ENCODE peak calls at places on chromosome X, in nine cellular contexts. X is OCI-LY7, P is lung, W is Panc1, I is dorsolateral prefrontal cortex, K is astrocyte, A is GM12865, B is pancreas, R is WTC11. M is an unnamed sample.
A peak's percentile ranks its signal among the peaks of the same experiment; 100 is the strongest.

GRCh38 chrX:134949271-134949670 is 41.5 kb upstream of the SMIM10 start:
- DNase-seq in A (no peak), K (peak; percentile 45), B (no peak), X (no peak), R (no peak), I (no peak), W (no peak), P (no peak), M (no peak)

GRCh38 chrX:130081421-130082045 is 28.8 kb downstream of the ELF4 start:
- DNase-seq in A (no peak), P (no peak), I (no peak), X (no peak), K (no peak), R (no peak), B (no peak), W (no peak), M (no peak)

GRCh38 chrX:82038793-82039192 is 836.9 kb downstream of the SH3BGRL start:
- DNase-seq in I (no peak), B (no peak), X (no peak), A (no peak), R (no peak), K (no peak), P (no peak), W (no peak), M (no peak)

GRCh38 chrX:107684956-107685385 is 56.7 kb downstream of the PRPS1 start:
- DNase-seq in A (peak; percentile 80), W (no peak), X (no peak), K (peak; percentile 44), I (peak; percentile 42), B (peak; percentile 74), R (peak; percentile 23), P (peak; percentile 94), M (peak; percentile 23)

GRCh38 chrX:34656842-34657780 is at the start of gene TMEM47:
- DNase-seq in W (no peak), P (peak; percentile 38), B (peak; percentile 69), R (peak; percentile 84), X (no peak), K (peak; percentile 44), A (no peak), I (peak; percentile 42), M (peak; percentile 5)

GRCh38 chrX:2697741-2698294 is 6.7 kb downstream of the CD99 start:
- DNase-seq in P (no peak), B (no peak), R (no peak), I (no peak), X (peak; percentile 65), W (no peak), A (no peak), K (peak; percentile 33), M (no peak)

GRCh38 chrX:103513067-103513466 is 6.2 kb downstream of the RAB40A start:
- DNase-seq in B (no peak), K (no peak), I (no peak), A (no peak), W (no peak), R (no peak), P (no peak), X (no peak), M (no peak)

GRCh38 chrX:48791063-48791820 is 4.9 kb downstream of the GATA1 start:
- DNase-seq in X (no peak), I (no peak), W (no peak), A (no peak), B (no peak), R (no peak), P (no peak), K (no peak), M (no peak)

GRCh38 chrX:26914232-26914631 is 548.9 kb downstream of the PPP4R3C start:
- DNase-seq in W (no peak), B (no peak), K (no peak), I (no peak), P (no peak), R (no peak), A (no peak), X (no peak), M (no peak)

GRCh38 chrX:38800981-38801845 is at the start of gene MID1IP1:
- DNase-seq in X (peak; percentile 88), P (peak; percentile 90), W (no peak), K (peak; percentile 80), A (no peak), I (peak; percentile 88), R (peak; percentile 85), B (peak; percentile 92), M (peak; percentile 77)

GRCh38 chrX:20521245-20521644 is 254.5 kb upstream of the RPS6KA3 start:
- DNase-seq in K (peak; percentile 64), A (no peak), X (no peak), W (no peak), I (no peak), R (no peak), B (no peak), P (no peak), M (no peak)

GRCh38 chrX:115573172-115573571 is 12.2 kb downstream of the PLS3 start:
- DNase-seq in I (no peak), W (no peak), P (no peak), K (no peak), A (no peak), B (no peak), R (no peak), X (no peak), M (no peak)

GRCh38 chrX:19064175-19064574 is 58.1 kb downstream of the ADGRG2 start:
- DNase-seq in K (peak; percentile 37), B (no peak), P (no peak), A (no peak), W (no peak), X (no peak), R (no peak), I (no peak), M (no peak)

GRCh38 chrX:135384161-135384836 is 37.4 kb upstream of the SMIM10L2A start:
- DNase-seq in P (no peak), X (no peak), K (no peak), B (no peak), A (no peak), R (no peak), I (no peak), W (no peak), M (no peak)

GRCh38 chrX:77930581-77930980 is 20.1 kb downstream of the ATP7A start:
- DNase-seq in R (no peak), W (no peak), I (no peak), P (no peak), K (no peak), B (no peak), X (no peak), A (no peak), M (no peak)

GRCh38 chrX:1434871-1435240 is 17.9 kb downstream of the ASMTL start:
- DNase-seq in K (no peak), X (no peak), R (no peak), B (no peak), P (no peak), W (no peak), I (no peak), A (no peak), M (no peak)

GRCh38 chrX:54415534-54416350 is 24.5 kb upstream of the TSR2 start:
- DNase-seq in W (no peak), X (peak; percentile 6), K (peak; percentile 36), P (no peak), B (no peak), I (no peak), A (no peak), R (peak; percentile 31), M (no peak)

GRCh38 chrX:78746496-78746895 is 1.0 kb upstream of the LPAR4 start:
- DNase-seq in B (no peak), R (peak; percentile 23), P (no peak), I (no peak), K (no peak), W (no peak), X (no peak), A (no peak), M (no peak)

GRCh38 chrX:151039351-151039750 is 56.2 kb downstream of the HMGB3 start:
- DNase-seq in K (no peak), B (no peak), P (no peak), W (no peak), A (no peak), R (no peak), I (no peak), X (no peak), M (no peak)

GRCh38 chrX:153667931-153668396 is 5.6 kb downstream of the PNCK start:
- DNase-seq in X (peak; percentile 56), R (peak; percentile 84), B (peak; percentile 74), K (peak; percentile 24), I (peak; percentile 91), W (peak; percentile 56), A (peak; percentile 61), P (peak; percentile 81), M (peak; percentile 74)
- TF ChIP-seq CTCF in X (peak; percentile 82), R (peak; percentile 71), B (peak; percentile 53), K (peak; percentile 52), I (peak; percentile 75), W (peak; percentile 92), A (peak; percentile 59), P (peak; percentile 75), M (peak; percentile 59)

GRCh38 chrX:123422875-123423274 is 238.8 kb downstream of the GRIA3 start:
- DNase-seq in B (no peak), P (no peak), K (no peak), R (peak; percentile 11), I (peak; percentile 31), A (peak; percentile 35), W (peak; percentile 8), X (peak; percentile 0), M (no peak)
- TF ChIP-seq CTCF in B (no peak), P (no peak), K (peak; percentile 67), R (no peak), I (peak; percentile 66), A (peak; percentile 48), W (peak; percentile 69), X (peak; percentile 71), M (peak; percentile 67)

DNA sequence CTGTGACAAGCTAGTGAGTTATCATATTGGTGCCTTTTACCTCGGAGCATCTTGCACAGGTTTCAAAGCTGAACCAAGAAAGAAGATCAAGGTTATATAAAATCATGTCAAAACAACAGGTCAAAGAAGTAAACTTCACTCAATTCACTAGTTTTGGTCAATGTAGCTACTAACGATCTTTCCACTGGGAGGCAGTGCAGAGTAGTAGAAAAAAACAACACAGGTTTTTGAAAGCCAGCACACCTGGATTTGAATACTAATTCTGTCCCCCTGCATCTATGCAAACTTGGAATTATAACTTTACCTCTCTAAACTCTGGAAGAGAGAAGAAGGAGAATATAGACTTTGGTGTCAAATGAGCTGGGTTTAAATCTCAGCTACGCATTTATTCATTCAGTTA is 266.1 kb downstream of the GRIA3 start:
- DNase-seq in X (peak; percentile 4), B (no peak), R (no peak), A (peak; percentile 27), W (peak; percentile 5), K (no peak), P (no peak), I (no peak), M (peak; percentile 3)
- TF ChIP-seq CTCF in X (peak; percentile 70), B (no peak), R (no peak), A (peak; percentile 41), W (peak; percentile 55), K (peak; percentile 30), P (no peak), I (peak; percentile 21), M (peak; percentile 25)

DNA sequence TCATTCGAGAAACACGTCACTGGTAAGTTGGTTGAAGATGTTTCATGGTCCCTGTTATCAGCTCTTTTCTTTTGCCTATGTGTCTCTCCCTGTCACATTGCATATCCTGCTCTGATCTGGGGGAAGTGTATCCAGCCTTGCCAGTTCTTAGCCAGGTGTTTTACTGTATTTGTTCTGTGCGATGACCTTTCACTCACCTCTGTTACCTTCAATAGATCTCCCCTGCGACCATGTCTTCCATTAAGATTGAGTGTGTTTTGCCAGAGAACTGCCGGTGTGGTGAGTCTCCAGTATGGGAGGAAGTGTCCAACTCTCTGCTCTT is 2.6 kb downstream of the RGN start:
- DNase-seq in K (no peak), R (no peak), X (no peak), A (no peak), P (no peak), I (no peak), W (no peak), B (no peak), M (no peak)
- TF ChIP-seq CTCF in K (no peak), R (no peak), X (no peak), A (no peak), P (no peak), I (no peak), W (no peak), B (no peak), M (no peak)